ENCODE peak calls at places on chromosomes 12 and 14, in six cellular contexts. H is left ventricle myocardium inferior, K is mucosa of descending colon, F is AG09309, N is fibroblast of lung, Z is IMR-90. J is an unnamed sample.

GRCh38 chr12:14171111-14171510 is 189.7 kb upstream of the GRIN2B start:
- DNase-seq in Z (no peak), H (no peak), F (no peak), N (no peak), K (no peak), J (no peak)

GRCh38 chr12:15684896-15685658 is 104.1 kb downstream of the EPS8 start:
- DNase-seq in F (no peak), N (no peak), H (no peak), Z (no peak), K (no peak), J (no peak)

GRCh38 chr12:16330554-16330953 is 16.9 kb upstream of the MGST1 start:
- DNase-seq in N (no peak), F (no peak), K (no peak), Z (no peak), H (no peak), J (no peak)

GRCh38 chr12:130152386-130152785 is 9.9 kb upstream of the FZD10 start:
- DNase-seq in F (no peak), K (no peak), Z (no peak), N (no peak), H (no peak), J (no peak)

GRCh38 chr14:32327255-32327961 is 1.7 kb upstream of the AKAP6 start:
- DNase-seq in N (no peak), Z (no peak), K (no peak), F (no peak), H (no peak), J (no peak)

GRCh38 chr12:94704452-94704871 is 54.1 kb upstream of the TMCC3 start:
- DNase-seq in N (peak), H (no peak), F (peak), Z (peak), K (no peak), J (peak)

GRCh38 chr12:46492471-46493351 is 120.1 kb upstream of the SLC38A2 start:
- DNase-seq in Z (peak), F (peak), N (peak), H (no peak), K (no peak), J (peak)

GRCh38 chr14:46574236-46574970 is 77.2 kb downstream of the RPL10L start:
- DNase-seq in Z (no peak), N (no peak), H (no peak), F (no peak), K (no peak), J (no peak)

GRCh38 chr12:6039894-6040601 is 84.4 kb downstream of the VWF start:
- DNase-seq in F (no peak), K (no peak), Z (peak), H (no peak), N (peak), J (no peak)

GRCh38 chr12:6773662-6774351 is 1.5 kb downstream of the LAG3 start:
- DNase-seq in N (no peak), H (no peak), K (no peak), F (no peak), Z (no peak), J (no peak)

GRCh38 chr12:3186546-3187237 is 109.5 kb downstream of the TSPAN9 start:
- DNase-seq in K (no peak), N (no peak), H (no peak), F (no peak), Z (peak), J (no peak)

GRCh38 chr12:120739031-120739762 is 13.6 kb downstream of the ACADS start:
- DNase-seq in K (no peak), H (no peak), N (no peak), F (no peak), Z (no peak), J (no peak)

GRCh38 chr14:99166506-99166905 is 105.5 kb downstream of the BCL11B start:
- DNase-seq in F (no peak), Z (no peak), K (no peak), N (no peak), H (no peak), J (no peak)

GRCh38 chr12:58933068-58933681 is 12.9 kb upstream of the LRIG3 start:
- DNase-seq in Z (no peak), F (no peak), N (no peak), K (no peak), H (no peak), J (no peak)

GRCh38 chr14:101726954-101727302 is 34.6 kb upstream of the PPP2R5C start:
- DNase-seq in K (peak), Z (no peak), N (no peak), H (no peak), F (no peak), J (no peak)

GRCh38 chr14:69711065-69711464 is 55.9 kb upstream of the SRSF5 start:
- DNase-seq in Z (peak), K (peak), H (peak), N (peak), F (no peak), J (no peak)

GRCh38 chr12:27143676-27144075 is 61.3 kb upstream of the C12orf71 start:
- DNase-seq in F (no peak), H (no peak), K (no peak), N (peak), Z (no peak), J (no peak)

GRCh38 chr12:86137936-86138335 is 118.3 kb downstream of the MGAT4C start:
- DNase-seq in N (peak), H (no peak), K (no peak), F (peak), Z (peak), J (peak)

GRCh38 chr12:57420482-57420881 is 10.4 kb downstream of the R3HDM2 start:
- DNase-seq in F (no peak), K (no peak), H (no peak), Z (no peak), N (no peak), J (no peak)

GRCh38 chr12:75820848-75821578 is 210.6 kb downstream of the PHLDA1 start:
- DNase-seq in H (peak), K (no peak), N (peak), Z (peak), F (peak), J (no peak)

GRCh38 chr12:130633771-130634170 is 82.3 kb downstream of the RIMBP2 start:
- DNase-seq in N (no peak), Z (no peak), H (no peak), F (no peak), K (peak), J (no peak)

GRCh38 chr12:92530706-92531105 is 172.1 kb upstream of the PLEKHG7 start:
- DNase-seq in Z (no peak), F (no peak), H (no peak), N (no peak), K (no peak), J (no peak)

GRCh38 chr14:104924421-104925213 is at the start of gene PLD4:
- DNase-seq in N (no peak), Z (no peak), F (no peak), K (no peak), H (no peak), J (no peak)

GRCh38 chr12:77231548-77231947 is 166.2 kb upstream of the E2F7 start:
- DNase-seq in F (peak), N (peak), K (peak), Z (peak), H (peak), J (no peak)

GRCh38 chr14:50830932-50831703 is at the start of gene NIN:
- DNase-seq in K (peak), Z (peak), N (peak), F (no peak), H (peak), J (no peak)

GRCh38 chr12:52203126-52203921 is 11.5 kb upstream of the KRT80 start:
- DNase-seq in F (no peak), K (peak), Z (peak), H (peak), N (peak), J (peak)

GRCh38 chr12:83826112-83826511 is 1086.5 kb downstream of the SLC6A15 start:
- DNase-seq in K (no peak), N (peak), H (no peak), F (no peak), Z (peak), J (no peak)

GRCh38 chr14:56297449-56297848 is 179.2 kb downstream of the PELI2 start:
- DNase-seq in N (no peak), K (no peak), F (no peak), H (no peak), Z (no peak), J (no peak)

GRCh38 chr14:29236401-29236800 is 469.8 kb downstream of the FOXG1 start:
- DNase-seq in F (no peak), K (no peak), H (no peak), Z (no peak), N (no peak), J (no peak)

GRCh38 chr14:54200726-54201125 is 196.1 kb upstream of the CDKN3 start:
- DNase-seq in F (peak), H (no peak), N (no peak), K (no peak), Z (peak), J (peak)

GRCh38 chr14:56666294-56666693 is 86.7 kb downstream of the TMEM260 start:
- DNase-seq in N (no peak), K (no peak), Z (no peak), F (no peak), H (no peak), J (no peak)

GRCh38 chr14:96852823-96853422 is 55.7 kb downstream of the VRK1 start:
- DNase-seq in F (peak), Z (peak), N (peak), H (no peak), K (no peak), J (peak)

GRCh38 chr12:109779382-109779781 is 53.8 kb downstream of the TRPV4 start:
- DNase-seq in N (no peak), Z (no peak), K (peak), F (no peak), H (no peak), J (no peak)

GRCh38 chr12:3294481-3294911 is 196.5 kb upstream of the PRMT8 start:
- DNase-seq in Z (no peak), F (no peak), H (no peak), N (no peak), K (no peak), J (no peak)

GRCh38 chr12:70883855-70884254 is 36.7 kb downstream of the PTPRR start:
- DNase-seq in Z (no peak), N (no peak), K (no peak), H (no peak), F (no peak), J (no peak)

GRCh38 chr12:4174417-4174816 is 99.1 kb upstream of the CCND2 start:
- DNase-seq in H (no peak), K (no peak), Z (no peak), F (no peak), N (no peak), J (no peak)

GRCh38 chr14:68535404-68536024 is 257.4 kb downstream of the ZFP36L1 start:
- DNase-seq in N (peak), F (peak), Z (peak), H (no peak), K (no peak), J (peak)

DNA sequence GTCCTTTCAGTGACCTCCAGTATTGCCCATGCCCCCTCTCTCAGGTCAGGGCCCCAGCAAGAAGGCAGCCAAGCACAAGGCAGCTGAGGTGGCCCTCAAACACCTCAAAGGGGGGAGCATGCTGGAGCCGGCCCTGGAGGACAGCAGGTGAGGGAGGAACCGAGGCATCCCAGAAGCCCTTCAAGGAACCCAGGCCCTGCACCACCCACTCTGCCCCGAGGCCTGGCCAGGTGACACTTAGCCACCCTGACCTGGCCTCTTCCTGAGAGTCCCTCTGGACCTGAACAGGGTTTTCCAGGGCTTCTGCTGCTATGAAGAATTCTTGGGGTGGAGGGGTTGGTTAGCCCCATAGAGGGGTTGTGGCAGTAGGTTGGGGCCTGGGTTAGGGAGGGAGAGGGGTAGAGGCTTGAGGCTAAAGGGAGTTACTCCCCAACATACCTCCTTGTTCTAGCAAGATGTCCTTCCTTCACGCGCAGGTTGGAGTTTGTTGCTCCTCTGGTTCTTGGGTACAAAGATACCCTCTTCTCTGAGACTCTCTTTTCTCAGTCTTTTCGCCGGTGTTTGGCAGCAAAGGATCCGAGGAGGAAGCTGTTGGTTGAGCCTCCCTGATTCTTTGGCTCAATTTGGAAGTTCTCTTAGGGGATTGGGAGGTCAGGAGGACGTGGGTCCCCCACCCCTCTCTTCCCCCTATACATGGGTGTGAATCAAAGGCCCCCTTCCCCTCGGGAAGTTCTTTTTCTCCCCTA is 2.1 kb downstream of the TARBP2 start:
- DNase-seq in F (no peak), K (no peak), Z (no peak), N (no peak), H (no peak), J (no peak)
- H3K4me3 ChIP-seq in F (no peak), K (no peak), Z (no peak), N (no peak), H (peak), J (no peak)

GRCh38 chr14:81343166-81343565 is 57.0 kb downstream of the STON2 start:
- DNase-seq in H (no peak), F (no peak), Z (no peak), N (no peak), K (no peak), J (no peak)
- H3K4me3 ChIP-seq in H (no peak), F (no peak), Z (no peak), N (no peak), K (no peak), J (no peak)

GRCh38 chr14:95514131-95515079 is 2.0 kb downstream of the SYNE3 start:
- DNase-seq in N (no peak), F (no peak), Z (no peak), K (no peak), H (no peak), J (no peak)

GRCh38 chr14:95516554-95517209 is at the start of gene SYNE3:
- DNase-seq in Z (no peak), K (peak), H (peak), N (no peak), F (no peak), J (no peak)

GRCh38 chr14:95513261-95513660 is 3.2 kb downstream of the SYNE3 start:
- DNase-seq in H (no peak), K (no peak), F (no peak), Z (no peak), N (no peak), J (no peak)

GRCh38 chr14:95515523-95516517 is 630 bp downstream of the SYNE3 start:
- DNase-seq in N (no peak), H (peak), K (peak), F (no peak), Z (peak), J (no peak)

GRCh38 chr14:95515080-95515489 is 1.4 kb downstream of the SYNE3 start:
- DNase-seq in K (peak), N (no peak), F (no peak), H (peak), Z (no peak), J (no peak)
- H3K4me3 ChIP-seq in K (no peak), N (peak), F (peak), H (peak), Z (peak), J (peak)

GRCh38 chr12:49538740-49539403 is at the start of gene KCNH3:
- DNase-seq in K (peak), Z (peak), H (peak), F (no peak), N (peak), J (no peak)

GRCh38 chr12:49536526-49537195 is 2.2 kb upstream of the KCNH3 start:
- DNase-seq in Z (no peak), F (no peak), K (no peak), N (no peak), H (no peak), J (no peak)

GRCh38 chr12:49537709-49538601 is 875 bp upstream of the KCNH3 start:
- DNase-seq in H (no peak), N (no peak), Z (no peak), K (no peak), F (no peak), J (no peak)

GRCh38 chr12:49535921-49536525 is 2.8 kb upstream of the KCNH3 start:
- DNase-seq in F (no peak), K (no peak), N (no peak), H (no peak), Z (no peak), J (no peak)

DNA sequence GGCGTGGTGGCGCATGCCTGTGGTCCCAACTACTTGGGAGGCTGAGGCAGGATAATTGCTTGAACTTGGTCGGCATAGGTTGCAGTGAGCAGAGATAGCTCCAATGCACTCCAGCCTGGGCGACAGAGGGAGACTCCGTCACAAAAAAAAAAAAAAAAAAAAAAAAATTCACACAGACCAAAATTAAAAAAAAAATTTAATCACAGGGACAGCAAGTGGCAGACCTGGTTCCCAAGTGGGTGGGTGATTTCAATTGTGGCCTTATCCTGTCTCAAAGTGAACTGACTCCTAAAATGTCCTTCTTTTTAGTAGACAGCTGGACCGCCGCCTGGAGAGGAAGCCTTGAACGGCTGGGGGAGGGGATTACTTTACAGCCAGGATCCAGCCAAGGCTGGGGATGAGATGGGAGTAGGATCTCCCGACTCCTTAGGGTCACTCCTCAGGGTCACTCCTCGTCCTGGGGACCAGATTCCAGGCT is 1.6 kb upstream of the KCNH3 start:
- DNase-seq in Z (no peak), H (no peak), K (no peak), F (no peak), N (no peak), J (no peak)
- H3K4me3 ChIP-seq in Z (peak), H (peak), K (no peak), F (peak), N (no peak), J (peak)

DNA sequence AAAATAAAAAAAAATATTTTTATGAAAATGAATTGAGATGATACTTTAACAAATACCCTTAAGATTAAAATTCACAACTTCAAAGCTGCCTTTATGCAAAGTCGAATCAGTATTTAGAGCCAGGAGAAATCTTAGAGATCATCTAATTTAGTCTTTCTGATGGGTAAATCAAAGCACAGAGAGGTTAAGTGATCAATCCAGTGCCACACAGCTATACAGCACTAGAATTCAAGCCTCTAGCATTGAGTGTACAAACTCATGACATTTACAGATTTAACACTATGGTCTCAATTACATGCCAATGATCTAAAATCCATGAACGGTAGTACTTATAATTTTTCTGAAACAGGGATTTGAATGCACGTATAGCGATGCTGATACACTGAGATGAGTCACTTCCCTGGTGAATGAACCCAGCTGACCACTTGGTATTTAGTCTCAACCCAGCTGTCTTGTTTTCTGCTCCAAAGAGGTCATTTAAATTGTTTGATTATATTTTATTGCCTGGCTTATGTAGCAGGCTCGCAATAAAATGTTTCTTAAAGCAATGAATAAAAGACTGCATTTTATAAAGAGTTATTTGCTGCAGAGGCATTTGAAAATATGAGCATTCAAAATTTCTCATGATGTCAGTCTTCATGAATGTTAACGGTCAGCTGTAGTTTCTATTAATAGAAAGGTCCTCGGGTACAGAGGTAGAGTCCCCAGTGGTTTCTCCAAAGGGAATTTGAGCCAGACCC is 152.4 kb upstream of the PRICKLE1 start:
- DNase-seq in F (peak), N (peak), K (no peak), H (no peak), Z (peak), J (no peak)
- H3K4me3 ChIP-seq in F (no peak), N (no peak), K (no peak), H (peak), Z (no peak), J (no peak)

GRCh38 chr14:36820111-36820709 is 158.6 kb downstream of the PAX9 start:
- DNase-seq in Z (no peak), F (no peak), H (no peak), N (no peak), K (no peak), J (no peak)
- H3K4me3 ChIP-seq in Z (no peak), F (no peak), H (no peak), N (no peak), K (no peak), J (no peak)

GRCh38 chr12:65204886-65205525 is 35.6 kb downstream of the LEMD3 start:
- DNase-seq in F (no peak), N (no peak), K (no peak), Z (no peak), H (no peak), J (no peak)
- H3K4me3 ChIP-seq in F (no peak), N (no peak), K (no peak), Z (no peak), H (no peak), J (no peak)

DNA sequence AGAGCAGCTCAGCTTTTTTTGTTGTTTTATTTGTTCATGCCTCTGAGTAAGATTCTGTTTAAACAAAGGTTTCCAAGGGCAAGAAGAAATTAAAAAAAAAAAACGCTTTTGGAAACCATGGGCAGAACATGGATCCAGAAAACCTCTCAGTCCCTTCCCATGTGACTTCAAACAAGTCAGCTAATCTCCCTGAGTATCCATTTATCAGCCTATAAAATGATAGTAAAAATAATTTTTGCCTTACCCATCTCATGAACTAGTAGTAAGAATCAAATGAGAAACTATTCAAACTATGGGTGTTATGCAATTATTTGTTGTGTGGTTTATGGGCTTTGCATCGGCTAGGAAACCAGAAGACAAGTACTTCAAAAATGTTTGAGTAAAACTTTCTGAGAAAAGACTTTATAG is 27.6 kb downstream of the KITLG start:
- DNase-seq in H (no peak), Z (peak), N (no peak), K (no peak), F (peak), J (peak)
- H3K4me3 ChIP-seq in H (no peak), Z (no peak), N (no peak), K (no peak), F (no peak), J (no peak)

GRCh38 chr14:103889313-103890051 is 38.8 kb upstream of the TDRD9 start:
- DNase-seq in Z (peak), F (no peak), H (peak), N (no peak), K (peak), J (no peak)
- H3K4me3 ChIP-seq in Z (no peak), F (no peak), H (no peak), N (no peak), K (no peak), J (no peak)